ENCODE peak calls at places on chromosomes 5 and 9, in nine cellular contexts. P is head of caudate nucleus; F is neural crest cell; Z is T-helper 9 cell; E is HuH-7; S is C1 segment of cervical spinal cord; K is aorta; H is NCI-H2029; V is activated T-helper 2 cell treated with anti-CD3 and anti-CD28 coated beads, Interferon-gamma antibody, Interleukin-2, Interleukin-4, amounts not matched to agents 10 μg/mL and 5 μg/mL and 100 μg/mL, durations not matched to agents 14 hours and 24 hours and 36 hours. M is an unnamed sample.

GRCh38 chr9:115548826-115549225 is 430.9 kb upstream of the TNC start:
- DNase-seq in P (no peak), H (no peak), S (no peak), V (no peak), F (no peak), K (no peak), E (no peak), Z (no peak), M (no peak)

GRCh38 chr9:104778802-104779201 is 14.9 kb downstream of the NIPSNAP3B start:
- DNase-seq in P (no peak), F (no peak), V (no peak), K (no peak), Z (no peak), E (no peak), H (no peak), S (no peak), M (no peak)

GRCh38 chr9:79912641-79913040 is 340.9 kb downstream of the TLE4 start:
- DNase-seq in K (no peak), F (no peak), P (no peak), H (no peak), V (no peak), S (no peak), E (no peak), Z (no peak), M (no peak)

GRCh38 chr5:134948929-134949328 is 18.8 kb upstream of the CATSPER3 start:
- DNase-seq in E (no peak), F (no peak), S (no peak), K (peak; percentile 79), V (no peak), Z (no peak), P (peak; percentile 31), H (no peak), M (no peak)

GRCh38 chr9:4126184-4126865 is 173.5 kb downstream of the GLIS3 start:
- DNase-seq in F (no peak), Z (no peak), P (no peak), K (no peak), S (no peak), E (no peak), H (no peak), V (no peak), M (no peak)

GRCh38 chr9:121353246-121353975 is 16.6 kb downstream of the STOM start:
- DNase-seq in Z (peak; percentile 34), E (no peak), F (no peak), H (no peak), S (no peak), K (no peak), P (no peak), V (peak; percentile 32), M (peak; percentile 11)

GRCh38 chr9:134751630-134752029 is 110.0 kb downstream of the COL5A1 start:
- DNase-seq in P (no peak), H (no peak), V (no peak), Z (no peak), F (no peak), K (no peak), S (no peak), E (no peak), M (no peak)

GRCh38 chr9:13013976-13014375 is 239.2 kb downstream of the LURAP1L start:
- DNase-seq in Z (no peak), P (no peak), K (no peak), F (no peak), S (no peak), H (no peak), E (no peak), V (no peak), M (no peak)

GRCh38 chr9:98575379-98576346 is 133.1 kb downstream of the GABBR2 start:
- DNase-seq in V (peak; percentile 17), H (no peak), P (no peak), F (no peak), E (no peak), S (no peak), K (no peak), Z (no peak), M (no peak)

GRCh38 chr9:135979472-135980166 is 18.4 kb upstream of the UBAC1 start:
- DNase-seq in F (no peak), S (no peak), Z (no peak), P (no peak), V (no peak), E (no peak), K (no peak), H (no peak), M (no peak)

GRCh38 chr9:112644449-112644965 is 73.4 kb downstream of the INIP start:
- DNase-seq in Z (no peak), S (no peak), E (no peak), P (no peak), V (no peak), H (no peak), K (no peak), F (no peak), M (no peak)

GRCh38 chr5:121319292-121319691 is 532.4 kb upstream of the FTMT start:
- DNase-seq in E (no peak), H (no peak), F (no peak), Z (no peak), S (no peak), P (no peak), K (no peak), V (no peak), M (no peak)

GRCh38 chr5:32223972-32224608 is 50.0 kb upstream of the GOLPH3 start:
- DNase-seq in K (no peak), H (no peak), E (no peak), S (no peak), P (no peak), Z (no peak), F (no peak), V (no peak), M (no peak)

GRCh38 chr5:43193171-43193951 is 1.3 kb downstream of the NIM1K start:
- DNase-seq in K (no peak), Z (no peak), H (peak; percentile 25), F (no peak), P (peak; percentile 35), S (peak; percentile 64), V (peak; percentile 28), E (peak; percentile 77), M (no peak)

GRCh38 chr9:89596937-89597555 is 7.8 kb upstream of the GADD45G start:
- DNase-seq in Z (no peak), K (no peak), V (no peak), P (no peak), H (no peak), S (no peak), F (no peak), E (no peak), M (no peak)

GRCh38 chr9:34653610-34654072 is 1.7 kb downstream of the IL11RA start:
- DNase-seq in P (no peak), F (no peak), Z (no peak), V (no peak), E (no peak), S (no peak), K (no peak), H (no peak), M (no peak)

GRCh38 chr5:60312098-60312497 is 387.9 kb downstream of the DEPDC1B start:
- DNase-seq in H (no peak), F (no peak), S (no peak), E (no peak), K (no peak), V (no peak), P (no peak), Z (no peak), M (no peak)

GRCh38 chr5:32044904-32045303 is 129.2 kb downstream of the GOLPH3 start:
- DNase-seq in E (no peak), Z (no peak), P (no peak), H (no peak), S (no peak), F (no peak), V (no peak), K (no peak), M (no peak)

GRCh38 chr9:4679268-4680177 is at the start of gene CDC37L1:
- DNase-seq in H (peak; percentile 74), S (peak; percentile 97), F (peak; percentile 97), K (peak; percentile 100), V (peak; percentile 99), Z (peak; percentile 100), E (peak; percentile 61), P (peak; percentile 98), M (peak; percentile 99)

GRCh38 chr5:51468196-51468595 is 84.9 kb downstream of the ISL1 start:
- DNase-seq in P (no peak), H (no peak), Z (no peak), F (no peak), E (no peak), S (no peak), V (no peak), K (no peak), M (no peak)

GRCh38 chr9:136318111-136318768 is 9.1 kb upstream of the GPSM1 start:
- DNase-seq in E (no peak), F (no peak), V (no peak), P (no peak), H (no peak), K (no peak), Z (no peak), S (no peak), M (no peak)

GRCh38 chr9:91062281-91062680 is 260.7 kb downstream of the SYK start:
- DNase-seq in K (no peak), H (no peak), Z (no peak), S (no peak), V (no peak), F (no peak), P (no peak), E (no peak), M (no peak)

GRCh38 chr9:137294091-137294683 is 7.9 kb downstream of the NRARP start:
- DNase-seq in K (no peak), E (peak; percentile 92), H (peak; percentile 64), S (no peak), V (no peak), F (no peak), P (no peak), Z (no peak), M (no peak)

GRCh38 chr5:143916441-143916840 is 104.5 kb downstream of the HMHB1 start:
- DNase-seq in V (no peak), E (no peak), F (no peak), H (no peak), Z (no peak), P (no peak), K (no peak), S (no peak), M (no peak)

GRCh38 chr9:82130331-82131042 is 141.9 kb downstream of the SPATA31D1 start:
- DNase-seq in Z (no peak), K (no peak), P (no peak), H (no peak), S (no peak), F (no peak), V (no peak), E (no peak), M (no peak)

GRCh38 chr5:154288145-154288544 is 97.6 kb downstream of the GALNT10 start:
- DNase-seq in S (no peak), V (no peak), H (no peak), P (no peak), Z (no peak), F (no peak), K (no peak), E (no peak), M (no peak)

GRCh38 chr9:96203867-96204412 is 98.0 kb downstream of the HSD17B3 start:
- DNase-seq in S (peak; percentile 76), F (no peak), K (no peak), E (no peak), Z (no peak), V (no peak), P (no peak), H (no peak), M (no peak)

GRCh38 chr5:96257904-96258303 is 175.1 kb downstream of the PCSK1 start:
- DNase-seq in K (no peak), P (no peak), S (no peak), F (no peak), H (no peak), Z (no peak), V (no peak), E (no peak), M (no peak)

GRCh38 chr5:139951296-139951924 is 91.7 kb downstream of the NRG2 start:
- DNase-seq in K (no peak), F (no peak), S (peak; percentile 17), H (no peak), P (peak; percentile 13), Z (no peak), E (no peak), V (no peak), M (no peak)

GRCh38 chr9:74771262-74771585 is 116.5 kb downstream of the TRPM6 start:
- DNase-seq in S (no peak), E (no peak), K (no peak), F (no peak), P (no peak), Z (no peak), H (no peak), V (no peak), M (no peak)

GRCh38 chr5:154811653-154812465 is 38.5 kb downstream of the FAXDC2 start:
- DNase-seq in S (no peak), Z (peak; percentile 56), H (peak; percentile 36), F (peak; percentile 62), V (peak; percentile 43), E (peak; percentile 64), K (peak; percentile 86), P (peak; percentile 52), M (peak; percentile 53)